ENCODE peak calls at places on chromosome 3, in nine cellular contexts. A is fibroblast of lung, C is PC-3, U is IMR-90, Q is neuronal stem cell, I is NT2/D1, S is neural progenitor cell, F is keratinocyte, B is HCT116. H is an unnamed sample.

GRCh38 chr3:14124223-14124614 is 451 bp downstream of the CHCHD4 start:
- DNase-seq in A (no peak), C (peak; percentile 43), U (no peak), Q (peak; percentile 9), I (no peak), S (no peak), F (no peak), B (no peak), H (peak; percentile 61)

GRCh38 chr3:187922704-187923393 is 177.6 kb upstream of the BCL6 start:
- DNase-seq in A (peak; percentile 89), C (peak; percentile 63), U (peak; percentile 72), Q (no peak), I (no peak), S (no peak), F (no peak), B (no peak), H (peak; percentile 32)

GRCh38 chr3:192408721-192409151 is 318.6 kb downstream of the FGF12 start:
- DNase-seq in A (peak; percentile 20), C (no peak), U (no peak), Q (peak; percentile 33), I (no peak), S (peak; percentile 60), F (no peak), B (no peak), H (no peak)

GRCh38 chr3:139327231-139327630 is 16.6 kb upstream of the MRPS22 start:
- DNase-seq in A (no peak), C (no peak), U (no peak), Q (no peak), I (no peak), S (no peak), F (no peak), B (no peak), H (no peak)

GRCh38 chr3:38362825-38363224 is 16.2 kb downstream of the XYLB start:
- DNase-seq in A (no peak), C (no peak), U (no peak), Q (no peak), I (no peak), S (no peak), F (no peak), B (no peak), H (no peak)

GRCh38 chr3:188360364-188360881 is 206.5 kb downstream of the LPP start:
- DNase-seq in A (no peak), C (no peak), U (no peak), Q (no peak), I (no peak), S (no peak), F (no peak), B (no peak), H (no peak)

GRCh38 chr3:194989251-194989650 is 281.7 kb downstream of the XXYLT1 start:
- DNase-seq in A (no peak), C (peak; percentile 16), U (no peak), Q (no peak), I (no peak), S (no peak), F (no peak), B (no peak), H (no peak)

GRCh38 chr3:53551324-53551723 is 56.9 kb downstream of the CACNA1D start:
- DNase-seq in A (peak; percentile 3), C (no peak), U (no peak), Q (no peak), I (no peak), S (no peak), F (no peak), B (no peak), H (no peak)

GRCh38 chr3:54533856-54534255 is 394.0 kb downstream of the LRTM1 start:
- DNase-seq in A (no peak), C (no peak), U (no peak), Q (no peak), I (no peak), S (peak; percentile 13), F (no peak), B (no peak), H (no peak)

GRCh38 chr3:179599531-179599930 is 4.9 kb downstream of the MRPL47 start:
- DNase-seq in A (no peak), C (peak; percentile 34), U (peak; percentile 5), Q (no peak), I (no peak), S (no peak), F (no peak), B (no peak), H (no peak)

DNA sequence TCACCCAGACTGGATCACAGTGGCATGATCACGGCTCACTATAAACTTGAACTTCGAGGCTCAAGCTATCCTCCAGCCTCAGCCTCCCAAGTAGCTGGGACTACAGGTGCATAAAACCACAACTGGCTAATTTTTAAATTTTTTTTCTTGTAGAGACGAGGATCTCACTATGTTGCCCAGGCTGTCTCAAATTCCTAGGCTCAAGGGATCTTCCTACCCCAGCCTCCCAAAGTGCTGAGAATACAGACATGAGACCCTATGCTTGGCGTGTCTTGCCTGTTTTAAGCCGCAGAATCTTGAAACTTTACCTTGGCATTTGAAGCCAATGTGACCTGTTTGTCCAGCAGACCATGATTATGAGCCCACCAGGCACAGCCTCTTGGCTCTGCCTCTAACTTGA is 119.9 kb downstream of the OPA1 start:
- DNase-seq in A (no peak), C (no peak), U (no peak), Q (no peak), I (no peak), S (no peak), F (no peak), B (no peak), H (no peak)
- H3K9ac ChIP-seq in A (no peak overlapping the region), C (no peak overlapping the region), U (no peak overlapping the region), Q (no peak overlapping the region), I (no peak overlapping the region), S (no peak overlapping the region), F (no peak overlapping the region), B (no peak overlapping the region), H (no peak overlapping the region)

GRCh38 chr3:20984594-20985207 is 766.3 kb downstream of the ZNF385D start:
- DNase-seq in A (no peak), C (no peak), U (no peak), Q (no peak), I (no peak), S (no peak), F (no peak), B (no peak), H (no peak)
- H3K36me3 ChIP-seq in A (no peaks in the 10 kb centered on the region), C (no peaks in the 10 kb centered on the region), U (no peaks in the 10 kb centered on the region), Q (no peaks in the 10 kb centered on the region), I (no peaks in the 10 kb centered on the region), S (no peaks in the 10 kb centered on the region), F (no peaks in the 10 kb centered on the region), B (no peaks in the 10 kb centered on the region), H (no peaks in the 10 kb centered on the region)

GRCh38 chr3:150183619-150184425 is 213.1 kb upstream of the PFN2 start:
- DNase-seq in A (peak; percentile 77), C (peak; percentile 86), U (peak; percentile 83), Q (peak; percentile 59), I (peak; percentile 49), S (peak; percentile 83), F (no peak), B (peak; percentile 70), H (peak; percentile 95)

GRCh38 chr3:150180349-150180748 is 209.7 kb upstream of the PFN2 start:
- DNase-seq in A (peak; percentile 78), C (peak; percentile 19), U (peak; percentile 86), Q (no peak), I (no peak), S (no peak), F (no peak), B (no peak), H (peak; percentile 84)

GRCh38 chr3:150179330-150179729 is 208.6 kb upstream of the PFN2 start:
- DNase-seq in A (no peak), C (no peak), U (no peak), Q (no peak), I (no peak), S (no peak), F (no peak), B (no peak), H (no peak)

DNA sequence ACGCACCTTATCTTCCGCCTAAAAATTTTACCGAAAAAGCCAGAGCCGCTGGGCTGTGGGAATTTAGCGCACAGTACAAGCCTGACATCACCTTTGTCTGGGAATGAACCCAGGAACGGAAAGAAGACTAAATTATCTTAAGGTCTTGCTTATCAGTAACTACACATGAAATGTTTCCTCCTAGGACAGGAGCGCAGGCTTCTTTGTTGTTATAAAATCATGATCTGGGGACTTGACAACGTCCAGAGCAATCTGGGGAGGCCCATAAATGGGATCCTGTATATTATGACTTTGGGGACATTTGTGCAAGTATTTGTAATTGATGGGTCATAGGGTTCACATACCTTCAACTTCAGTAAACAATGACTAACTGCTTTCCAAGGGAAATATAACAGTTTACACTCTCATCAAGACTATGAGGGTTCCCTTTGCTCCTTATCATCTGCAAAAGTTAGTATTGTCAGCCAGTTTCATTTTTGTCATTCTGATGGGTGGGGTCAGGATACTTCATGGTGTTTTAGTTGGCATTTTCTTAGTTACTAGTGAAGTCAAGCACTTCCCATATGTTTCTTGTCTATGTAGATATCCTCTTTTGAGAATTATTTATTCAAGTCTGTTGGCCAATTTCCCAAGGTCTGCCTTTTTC is 213.9 kb upstream of the PFN2 start:
- DNase-seq in A (peak; percentile 13), C (peak; percentile 64), U (peak; percentile 11), Q (no peak), I (no peak), S (no peak), F (no peak), B (no peak), H (peak; percentile 50)
- H3K4me3 ChIP-seq in A (peak overlapping the region; percentile 43), C (peak overlapping the region; percentile 66), U (peak overlapping the region; percentile 26), Q (no peak overlapping the region), I (no peak overlapping the region), S (peak overlapping the region; percentile 36), F (no peak overlapping the region), B (peak overlapping the region; percentile 29), H (peak overlapping the region; percentile 87)

GRCh38 chr3:186639778-186640472 is at the start of gene FETUB:
- DNase-seq in A (peak; percentile 1), C (no peak), U (no peak), Q (no peak), I (no peak), S (no peak), F (no peak), B (no peak), H (no peak)
- H3K9ac ChIP-seq in A (no peak within 1 kb of the TSS), C (no peak within 1 kb of the TSS), U (no peak within 1 kb of the TSS), Q (no peak within 1 kb of the TSS), I (no peak within 1 kb of the TSS), S (no peak within 1 kb of the TSS), F (no peak within 1 kb of the TSS), B (no peak within 1 kb of the TSS), H (no peak within 1 kb of the TSS)

DNA sequence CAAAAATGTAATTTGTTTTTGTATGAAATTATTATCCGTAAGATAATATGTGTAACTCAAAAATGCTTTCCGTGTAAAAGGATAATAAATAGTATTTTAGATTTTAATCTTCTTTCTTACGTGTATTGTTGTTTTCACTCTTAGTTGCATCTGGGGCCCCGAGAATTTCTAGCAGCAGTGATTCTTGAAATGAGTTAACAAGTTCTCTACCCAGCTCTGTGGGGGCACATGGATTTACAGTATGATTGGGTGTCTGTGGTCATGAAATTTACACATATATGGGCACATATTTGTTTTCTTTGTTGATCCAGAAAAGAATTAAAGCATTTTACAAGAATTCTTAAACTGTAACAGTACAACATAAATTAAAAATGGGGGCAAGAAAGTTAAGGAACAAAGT is 145.9 kb upstream of the LRRFIP2 start:
- DNase-seq in A (no peak), C (no peak), U (no peak), Q (no peak), I (no peak), S (no peak), F (no peak), B (no peak), H (no peak)
- H3K36me3 ChIP-seq in A (peaks cover 1% of the 10 kb centered on the region), C (peaks cover 56% of the 10 kb centered on the region), U (peaks cover 33% of the 10 kb centered on the region), Q (peaks cover 5% of the 10 kb centered on the region), I (peaks cover 65% of the 10 kb centered on the region), S (peaks cover 4% of the 10 kb centered on the region), F (peaks cover 15% of the 10 kb centered on the region), B (peaks cover 31% of the 10 kb centered on the region), H (peaks cover 64% of the 10 kb centered on the region)

H was measured in adipocyte.